ENCODE peak calls at places on chromosomes 6 and 20, in six cellular contexts. One of them, this sample, is unnamed.

GRCh38 chr6:128518531-128519131 is 1.8 kb downstream of the PTPRK start:
- DNase-seq in ovary: no peak
- DNase-seq in suprapubic skin: no peak
- DNase-seq in WTC11: no peak
- DNase-seq in endothelial cell: no peak
- DNase-seq in astrocyte of the spinal cord: no peak
- DNase-seq in this sample: no peak

GRCh38 chr6:118334634-118335033 is 213.5 kb upstream of the PLN start:
- DNase-seq in ovary: no peak
- DNase-seq in suprapubic skin: no peak
- DNase-seq in WTC11: no peak
- DNase-seq in endothelial cell: no peak
- DNase-seq in astrocyte of the spinal cord: no peak
- DNase-seq in this sample: no peak

GRCh38 chr6:88494401-88495140 is 328.4 kb upstream of the CNR1 start:
- DNase-seq in ovary: no peak
- DNase-seq in suprapubic skin: no peak
- DNase-seq in WTC11: no peak
- DNase-seq in endothelial cell: no peak
- DNase-seq in astrocyte of the spinal cord: no peak
- DNase-seq in this sample: no peak

GRCh38 chr6:73516712-73517489 is 3.9 kb downstream of the EEF1A1 start:
- DNase-seq in ovary: no peak
- DNase-seq in suprapubic skin: no peak
- DNase-seq in WTC11: no peak
- DNase-seq in endothelial cell: no peak
- DNase-seq in astrocyte of the spinal cord: peak; percentile 16
- DNase-seq in this sample: no peak

GRCh38 chr20:5918856-5919633 is 31.3 kb downstream of the TRMT6 start:
- DNase-seq in ovary: no peak
- DNase-seq in suprapubic skin: no peak
- DNase-seq in WTC11: no peak
- DNase-seq in endothelial cell: no peak
- DNase-seq in astrocyte of the spinal cord: peak; percentile 59
- DNase-seq in this sample: peak; percentile 36

GRCh38 chr20:38128691-38129090 is 36.4 kb downstream of the TGM2 start:
- DNase-seq in ovary: no peak
- DNase-seq in suprapubic skin: peak; percentile 36
- DNase-seq in WTC11: no peak
- DNase-seq in endothelial cell: no peak
- DNase-seq in astrocyte of the spinal cord: no peak
- DNase-seq in this sample: no peak

GRCh38 chr6:3620937-3621336 is 130.6 kb downstream of the PXDC1 start:
- DNase-seq in ovary: no peak
- DNase-seq in suprapubic skin: no peak
- DNase-seq in WTC11: no peak
- DNase-seq in endothelial cell: no peak
- DNase-seq in astrocyte of the spinal cord: no peak
- DNase-seq in this sample: no peak

GRCh38 chr6:44086931-44087574 is 40.2 kb downstream of the MRPL14 start:
- DNase-seq in ovary: no peak
- DNase-seq in suprapubic skin: peak; percentile 64
- DNase-seq in WTC11: no peak
- DNase-seq in endothelial cell: no peak
- DNase-seq in astrocyte of the spinal cord: no peak
- DNase-seq in this sample: no peak

GRCh38 chr6:54291738-54292137 is 16.5 kb upstream of the TINAG start:
- DNase-seq in ovary: no peak
- DNase-seq in suprapubic skin: no peak
- DNase-seq in WTC11: no peak
- DNase-seq in endothelial cell: no peak
- DNase-seq in astrocyte of the spinal cord: peak; percentile 74
- DNase-seq in this sample: peak; percentile 21

GRCh38 chr6:35435075-35435837 is 16.9 kb upstream of the FANCE start:
- DNase-seq in ovary: no peak
- DNase-seq in suprapubic skin: no peak
- DNase-seq in WTC11: no peak
- DNase-seq in endothelial cell: no peak
- DNase-seq in astrocyte of the spinal cord: no peak
- DNase-seq in this sample: no peak

GRCh38 chr20:64253000-64253383 is 2.6 kb upstream of the PCMTD2 start:
- DNase-seq in ovary: no peak
- DNase-seq in suprapubic skin: no peak
- DNase-seq in WTC11: no peak
- DNase-seq in endothelial cell: no peak
- DNase-seq in astrocyte of the spinal cord: no peak
- DNase-seq in this sample: no peak

GRCh38 chr20:47543006-47543431 is 41.3 kb downstream of the NCOA3 start:
- DNase-seq in ovary: no peak
- DNase-seq in suprapubic skin: no peak
- DNase-seq in WTC11: no peak
- DNase-seq in endothelial cell: no peak
- DNase-seq in astrocyte of the spinal cord: peak; percentile 22
- DNase-seq in this sample: peak; percentile 51

GRCh38 chr6:108958900-108959770 is 110.9 kb downstream of the ARMC2 start:
- DNase-seq in ovary: no peak
- DNase-seq in suprapubic skin: no peak
- DNase-seq in WTC11: no peak
- DNase-seq in endothelial cell: no peak
- DNase-seq in astrocyte of the spinal cord: no peak
- DNase-seq in this sample: no peak

GRCh38 chr20:33753763-33754162 is 22.0 kb downstream of the ZNF341 start:
- DNase-seq in ovary: no peak
- DNase-seq in suprapubic skin: no peak
- DNase-seq in WTC11: no peak
- DNase-seq in endothelial cell: no peak
- DNase-seq in astrocyte of the spinal cord: no peak
- DNase-seq in this sample: peak; percentile 76

GRCh38 chr6:89956182-89956581 is 61.9 kb downstream of the GJA10 start:
- DNase-seq in ovary: no peak
- DNase-seq in suprapubic skin: no peak
- DNase-seq in WTC11: no peak
- DNase-seq in endothelial cell: no peak
- DNase-seq in astrocyte of the spinal cord: no peak
- DNase-seq in this sample: no peak

GRCh38 chr6:41970436-41970846 is 28.8 kb upstream of the CCND3 start:
- DNase-seq in ovary: no peak
- DNase-seq in suprapubic skin: no peak
- DNase-seq in WTC11: no peak
- DNase-seq in endothelial cell: no peak
- DNase-seq in astrocyte of the spinal cord: no peak
- DNase-seq in this sample: peak; percentile 48

GRCh38 chr20:6731951-6732580 is 35.4 kb upstream of the BMP2 start:
- DNase-seq in ovary: peak; percentile 47
- DNase-seq in suprapubic skin: no peak
- DNase-seq in WTC11: no peak
- DNase-seq in endothelial cell: no peak
- DNase-seq in astrocyte of the spinal cord: no peak
- DNase-seq in this sample: no peak

GRCh38 chr6:165451845-165452244 is 142.4 kb upstream of the C6orf118 start:
- DNase-seq in ovary: no peak
- DNase-seq in suprapubic skin: no peak
- DNase-seq in WTC11: no peak
- DNase-seq in endothelial cell: no peak
- DNase-seq in astrocyte of the spinal cord: no peak
- DNase-seq in this sample: no peak

GRCh38 chr6:165455488-165455887 is 146.1 kb upstream of the C6orf118 start:
- DNase-seq in ovary: no peak
- DNase-seq in suprapubic skin: no peak
- DNase-seq in WTC11: no peak
- DNase-seq in endothelial cell: no peak
- DNase-seq in astrocyte of the spinal cord: no peak
- DNase-seq in this sample: no peak

GRCh38 chr6:165458134-165458533 is 148.7 kb upstream of the C6orf118 start:
- DNase-seq in ovary: no peak
- DNase-seq in suprapubic skin: no peak
- DNase-seq in WTC11: no peak
- DNase-seq in endothelial cell: no peak
- DNase-seq in astrocyte of the spinal cord: no peak
- DNase-seq in this sample: no peak

GRCh38 chr6:165456327-165456726 is 146.9 kb upstream of the C6orf118 start:
- DNase-seq in ovary: no peak
- DNase-seq in suprapubic skin: no peak
- DNase-seq in WTC11: no peak
- DNase-seq in endothelial cell: no peak
- DNase-seq in astrocyte of the spinal cord: no peak
- DNase-seq in this sample: no peak

GRCh38 chr6:165453395-165453794 is 144.0 kb upstream of the C6orf118 start:
- DNase-seq in ovary: no peak
- DNase-seq in suprapubic skin: no peak
- DNase-seq in WTC11: no peak
- DNase-seq in endothelial cell: no peak
- DNase-seq in astrocyte of the spinal cord: no peak
- DNase-seq in this sample: no peak
- TF ChIP-seq CTCF in ovary: no peak
- TF ChIP-seq CTCF in suprapubic skin: no peak
- TF ChIP-seq CTCF in WTC11: no peak
- TF ChIP-seq CTCF in endothelial cell: no peak
- TF ChIP-seq CTCF in astrocyte of the spinal cord: no peak
- TF ChIP-seq CTCF in this sample: no peak

GRCh38 chr20:36632487-36633284 is 13.3 kb downstream of the SLA2 start:
- DNase-seq in ovary: no peak
- DNase-seq in suprapubic skin: no peak
- DNase-seq in WTC11: peak; percentile 70
- DNase-seq in endothelial cell: peak; percentile 21
- DNase-seq in astrocyte of the spinal cord: no peak
- DNase-seq in this sample: no peak
- TF ChIP-seq CTCF in ovary: no peak
- TF ChIP-seq CTCF in suprapubic skin: no peak
- TF ChIP-seq CTCF in WTC11: no peak
- TF ChIP-seq CTCF in endothelial cell: no peak
- TF ChIP-seq CTCF in astrocyte of the spinal cord: no peak
- TF ChIP-seq CTCF in this sample: no peak

GRCh38 chr20:4836935-4837334 is 115.2 kb downstream of the PRND start:
- DNase-seq in ovary: no peak
- DNase-seq in suprapubic skin: no peak
- DNase-seq in WTC11: no peak
- DNase-seq in endothelial cell: no peak
- DNase-seq in astrocyte of the spinal cord: no peak
- DNase-seq in this sample: no peak

GRCh38 chr20:4836473-4836872 is 114.8 kb downstream of the PRND start:
- DNase-seq in ovary: no peak
- DNase-seq in suprapubic skin: no peak
- DNase-seq in WTC11: no peak
- DNase-seq in endothelial cell: no peak
- DNase-seq in astrocyte of the spinal cord: no peak
- DNase-seq in this sample: no peak

GRCh38 chr20:4835244-4836177 is 113.8 kb downstream of the PRND start:
- DNase-seq in ovary: peak; percentile 86
- DNase-seq in suprapubic skin: no peak
- DNase-seq in WTC11: no peak
- DNase-seq in endothelial cell: no peak
- DNase-seq in astrocyte of the spinal cord: peak; percentile 76
- DNase-seq in this sample: no peak

GRCh38 chr20:4840831-4841230 is 119.1 kb downstream of the PRND start:
- DNase-seq in ovary: no peak
- DNase-seq in suprapubic skin: no peak
- DNase-seq in WTC11: no peak
- DNase-seq in endothelial cell: no peak
- DNase-seq in astrocyte of the spinal cord: no peak
- DNase-seq in this sample: no peak

DNA sequence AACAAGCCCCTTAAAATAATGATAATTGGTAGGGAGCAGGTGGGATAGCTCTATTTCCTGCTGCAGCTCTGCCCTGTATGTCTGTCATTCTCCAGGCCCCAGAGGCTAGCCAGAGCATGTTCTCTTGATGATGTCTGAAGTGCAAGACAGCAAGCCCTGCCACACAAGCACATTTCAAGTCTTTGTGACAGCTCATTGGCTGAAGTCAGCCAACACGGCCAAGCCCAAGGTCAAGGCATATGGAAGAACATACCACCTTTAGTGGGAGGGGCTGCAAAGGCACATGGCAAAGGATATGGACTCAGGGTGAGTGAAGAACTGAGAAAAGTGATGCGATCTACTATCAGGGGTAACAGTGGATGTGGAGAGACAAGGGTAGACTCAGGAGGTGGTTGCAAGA is 116.1 kb downstream of the PRND start:
- DNase-seq in ovary: no peak
- DNase-seq in suprapubic skin: no peak
- DNase-seq in WTC11: no peak
- DNase-seq in endothelial cell: no peak
- DNase-seq in astrocyte of the spinal cord: no peak
- DNase-seq in this sample: no peak
- TF ChIP-seq CTCF in ovary: no peak
- TF ChIP-seq CTCF in suprapubic skin: no peak
- TF ChIP-seq CTCF in WTC11: no peak
- TF ChIP-seq CTCF in endothelial cell: no peak
- TF ChIP-seq CTCF in astrocyte of the spinal cord: no peak
- TF ChIP-seq CTCF in this sample: no peak

GRCh38 chr20:11716239-11716944 is 201.3 kb upstream of the BTBD3 start:
- DNase-seq in ovary: no peak
- DNase-seq in suprapubic skin: no peak
- DNase-seq in WTC11: peak; percentile 29
- DNase-seq in endothelial cell: peak; percentile 48
- DNase-seq in astrocyte of the spinal cord: peak; percentile 96
- DNase-seq in this sample: peak; percentile 93
- TF ChIP-seq CTCF in ovary: no peak
- TF ChIP-seq CTCF in suprapubic skin: no peak
- TF ChIP-seq CTCF in WTC11: peak; percentile 19
- TF ChIP-seq CTCF in endothelial cell: peak; percentile 40
- TF ChIP-seq CTCF in astrocyte of the spinal cord: peak; percentile 71
- TF ChIP-seq CTCF in this sample: peak; percentile 69

DNA sequence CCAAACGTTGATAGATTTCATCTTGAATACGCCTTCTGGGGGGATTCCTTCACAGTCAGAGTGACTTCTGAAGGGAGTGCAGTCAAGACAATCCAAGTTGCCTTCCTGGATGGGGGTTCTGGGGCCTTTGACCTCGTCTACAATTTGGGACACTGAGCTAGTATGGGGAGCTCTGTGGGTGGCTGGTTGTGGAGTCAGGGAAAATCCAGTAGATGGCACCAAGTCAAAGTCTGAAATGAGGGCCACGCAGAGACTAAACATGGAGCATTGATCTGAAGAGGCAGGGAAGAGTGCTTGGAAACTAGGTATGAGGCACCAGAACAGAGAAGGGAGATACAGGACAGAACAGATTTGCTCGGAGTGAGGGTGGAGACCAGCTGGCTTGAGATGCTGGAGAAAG is 43.6 kb upstream of the CCN6 start:
- DNase-seq in ovary: no peak
- DNase-seq in suprapubic skin: no peak
- DNase-seq in WTC11: no peak
- DNase-seq in endothelial cell: no peak
- DNase-seq in astrocyte of the spinal cord: no peak
- DNase-seq in this sample: peak; percentile 9
- TF ChIP-seq CTCF in ovary: no peak
- TF ChIP-seq CTCF in suprapubic skin: no peak
- TF ChIP-seq CTCF in WTC11: no peak
- TF ChIP-seq CTCF in endothelial cell: no peak
- TF ChIP-seq CTCF in astrocyte of the spinal cord: no peak
- TF ChIP-seq CTCF in this sample: peak; percentile 12

This sample was measured in HFFc6.